ENCODE peak calls at places on chromosomes 13 and 19, in six cellular contexts. E is aorta; U is GOT3; Z is CD14-positive monocyte; M is activated T-cell treated with anti-CD3 and anti-CD28 coated beads, Interleukin-2, amount 50 U/mL, for 24 hours; N is RWPE2. B is an unnamed sample.

GRCh38 chr19:33168528-33168927 is 25.6 kb upstream of the LRP3 start:
- DNase-seq in E (no peak), U (no peak), Z (no peak), M (no peak), N (no peak), B (no peak)

GRCh38 chr13:111278711-111279110 is 41.7 kb upstream of the TEX29 start:
- DNase-seq in E (no peak), U (no peak), Z (no peak), M (no peak), N (no peak), B (no peak)

GRCh38 chr19:16288544-16288943 is 36.1 kb upstream of the KLF2 start:
- DNase-seq in E (no peak), U (no peak), Z (no peak), M (no peak), N (no peak), B (no peak)

GRCh38 chr13:26325876-26326275 is 71.9 kb downstream of the CDK8 start:
- DNase-seq in E (no peak), U (no peak), Z (no peak), M (no peak), N (no peak), B (no peak)

GRCh38 chr19:10219678-10220077 is 11.5 kb downstream of the S1PR2 start:
- DNase-seq in E (no peak), U (no peak), Z (no peak), M (no peak), N (no peak), B (no peak)

GRCh38 chr19:43957891-43958290 is 6.9 kb downstream of the ZNF221 start:
- DNase-seq in E (no peak), U (no peak), Z (no peak), M (no peak), N (no peak), B (no peak)

GRCh38 chr13:19083340-19083739 is 98.3 kb downstream of the TUBA3C start:
- DNase-seq in E (no peak), U (no peak), Z (no peak), M (no peak), N (no peak), B (no peak)

GRCh38 chr19:11337080-11337479 is 2.4 kb downstream of the RAB3D start:
- DNase-seq in E (no peak), U (no peak), Z (no peak), M (no peak), N (no peak), B (no peak)

GRCh38 chr13:20609145-20609544 is 42.2 kb downstream of the IFT88 start:
- DNase-seq in E (no peak), U (no peak), Z (no peak), M (no peak), N (no peak), B (no peak)

GRCh38 chr19:6068711-6069110 is 41.6 kb downstream of the RFX2 start:
- DNase-seq in E (peak), U (no peak), Z (no peak), M (no peak), N (no peak), B (peak)

GRCh38 chr13:25881946-25882574 is 169.8 kb downstream of the SHISA2 start:
- DNase-seq in E (no peak), U (no peak), Z (no peak), M (no peak), N (no peak), B (no peak)

GRCh38 chr13:99351772-99352171 is 44.6 kb upstream of the GPR183 start:
- DNase-seq in E (no peak), U (no peak), Z (no peak), M (no peak), N (no peak), B (no peak)

GRCh38 chr19:54190942-54191670 is at the start of gene TSEN34:
- DNase-seq in E (peak), U (peak), Z (peak), M (no peak), N (no peak), B (peak)

GRCh38 chr19:49150106-49150943 is 4.9 kb downstream of the HRC start:
- DNase-seq in E (peak), U (no peak), Z (peak), M (peak), N (peak), B (peak)

GRCh38 chr19:1856698-1857603 is 6.4 kb downstream of the KLF16 start:
- DNase-seq in E (peak), U (no peak), Z (peak), M (peak), N (peak), B (peak)

GRCh38 chr13:48985751-48986150 is 10.0 kb downstream of the FNDC3A start:
- DNase-seq in E (no peak), U (no peak), Z (no peak), M (no peak), N (no peak), B (no peak)

GRCh38 chr13:51269039-51269438 is 46.8 kb downstream of the FAM124A start:
- DNase-seq in E (no peak), U (no peak), Z (no peak), M (no peak), N (no peak), B (no peak)

GRCh38 chr19:13781547-13781946 is 7.3 kb downstream of the C19orf53 start:
- DNase-seq in E (peak), U (peak), Z (no peak), M (no peak), N (no peak), B (peak)

GRCh38 chr19:40623403-40624239 is 22.5 kb downstream of the LTBP4 start:
- DNase-seq in E (no peak), U (no peak), Z (no peak), M (no peak), N (peak), B (peak)

GRCh38 chr13:50290186-50290585 is 274.9 kb downstream of the KCNRG start:
- DNase-seq in E (no peak), U (no peak), Z (no peak), M (no peak), N (no peak), B (no peak)

GRCh38 chr19:46606681-46607440 is 5.7 kb downstream of the CALM3 start:
- DNase-seq in E (peak), U (no peak), Z (no peak), M (no peak), N (no peak), B (peak)

GRCh38 chr13:61777902-61778301 is 362.3 kb upstream of the PCDH20 start:
- DNase-seq in E (no peak), U (no peak), Z (no peak), M (no peak), N (no peak), B (no peak)

GRCh38 chr13:29507356-29507755 is 88.1 kb downstream of the SLC7A1 start:
- DNase-seq in E (no peak), U (no peak), Z (no peak), M (no peak), N (no peak), B (peak)

GRCh38 chr13:25288966-25289365 is 1.7 kb upstream of the MTMR6 start:
- DNase-seq in E (no peak), U (no peak), Z (no peak), M (no peak), N (no peak), B (no peak)

GRCh38 chr13:23889598-23890224 is 511 bp upstream of the MIPEP start:
- DNase-seq in E (no peak), U (no peak), Z (no peak), M (no peak), N (no peak), B (no peak)

GRCh38 chr13:21884299-21884878 is 213.5 kb downstream of the FGF9 start:
- DNase-seq in E (no peak), U (no peak), Z (no peak), M (no peak), N (no peak), B (no peak)

GRCh38 chr13:44819245-44819644 is 170.0 kb downstream of the NUFIP1 start:
- DNase-seq in E (no peak), U (no peak), Z (no peak), M (no peak), N (no peak), B (no peak)

GRCh38 chr13:97194473-97194872 is 27.7 kb upstream of the MBNL2 start:
- DNase-seq in E (no peak), U (no peak), Z (no peak), M (no peak), N (no peak), B (no peak)

GRCh38 chr13:27920677-27921420 is 1.0 kb downstream of the PDX1 start:
- DNase-seq in E (no peak), U (no peak), Z (no peak), M (peak), N (no peak), B (no peak)

GRCh38 chr19:35739275-35740107 is 2.8 kb downstream of the IGFLR1 start:
- DNase-seq in E (peak), U (no peak), Z (no peak), M (no peak), N (no peak), B (no peak)

GRCh38 chr13:22144806-22145205 is 473.9 kb downstream of the FGF9 start:
- DNase-seq in E (no peak), U (no peak), Z (no peak), M (no peak), N (no peak), B (no peak)

GRCh38 chr13:23583491-23583890 is 13.3 kb downstream of the TNFRSF19 start:
- DNase-seq in E (no peak), U (no peak), Z (no peak), M (no peak), N (no peak), B (no peak)

GRCh38 chr13:32582281-32582680 is 4.0 kb upstream of the PDS5B start:
- DNase-seq in E (no peak), U (no peak), Z (no peak), M (no peak), N (no peak), B (no peak)

GRCh38 chr19:41577144-41577830 is 1.3 kb downstream of the CEACAM21 start:
- DNase-seq in E (no peak), U (no peak), Z (no peak), M (no peak), N (no peak), B (no peak)